ENCODE peak calls at places on chromosomes 5 and 9, in five cellular contexts. L, Q, D, A and M are unnamed samples.

GRCh38 chr5:75138674-75139073 is 86.3 kb upstream of the GCNT4 start:
- DNase-seq in Q (no peak), D (no peak), A (no peak), L (no peak), M (no peak)

GRCh38 chr5:150217874-150218692 is 28.2 kb downstream of the SLC6A7 start:
- DNase-seq in Q (peak; percentile 7), A (peak; percentile 80), L (peak; percentile 80), D (peak; percentile 80), M (peak; percentile 86)

GRCh38 chr5:115962565-115963402 is 509 bp downstream of the LVRN start:
- DNase-seq in A (no peak), Q (no peak), D (no peak), L (no peak), M (no peak)

GRCh38 chr5:3818612-3819011 is 223.0 kb downstream of the IRX1 start:
- DNase-seq in D (no peak), L (no peak), A (no peak), Q (no peak), M (no peak)

GRCh38 chr9:93673844-93674334 is 97.5 kb downstream of the PHF2 start:
- DNase-seq in D (no peak), A (no peak), L (no peak), Q (no peak), M (no peak)

GRCh38 chr5:106797996-106798395 is 872.7 kb downstream of the EFNA5 start:
- DNase-seq in D (no peak), Q (no peak), L (no peak), A (no peak), M (no peak)

GRCh38 chr5:72187388-72188070 is 80.3 kb downstream of the MAP1B start:
- DNase-seq in L (no peak), A (no peak), D (no peak), Q (no peak), M (no peak)

GRCh38 chr9:128321879-128322341 is 337 bp downstream of the TRUB2 start:
- DNase-seq in D (no peak), L (no peak), Q (no peak), A (no peak), M (no peak)

GRCh38 chr5:81315336-81315735 is 13.9 kb downstream of the ZCCHC9 start:
- DNase-seq in D (peak; percentile 18), Q (no peak), A (no peak), L (no peak), M (no peak)

GRCh38 chr9:109507421-109507838 is 9.3 kb upstream of the PTPN3 start:
- DNase-seq in L (no peak), A (no peak), Q (no peak), D (peak; percentile 77), M (peak; percentile 55)

GRCh38 chr5:180352116-180352975 is 790 bp downstream of the GFPT2 start:
- DNase-seq in L (no peak), Q (no peak), A (no peak), D (no peak), M (peak; percentile 42)

GRCh38 chr5:151904921-151905320 is 19.7 kb downstream of the GLRA1 start:
- DNase-seq in A (no peak), D (peak; percentile 43), Q (no peak), L (no peak), M (no peak)

GRCh38 chr5:99379187-99379586 is 450.4 kb upstream of the CHD1 start:
- DNase-seq in L (no peak), D (no peak), A (no peak), Q (no peak), M (no peak)

GRCh38 chr9:94443039-94443722 is 111.7 kb upstream of the PCAT7 start:
- DNase-seq in A (no peak), L (no peak), D (no peak), Q (no peak), M (no peak)

GRCh38 chr9:134215709-134216448 is 51.5 kb upstream of the RNU6ATAC start:
- DNase-seq in A (no peak), Q (peak; percentile 23), L (no peak), D (peak; percentile 55), M (no peak)

GRCh38 chr9:120619751-120620655 is 40.0 kb upstream of the CDK5RAP2 start:
- DNase-seq in A (peak; percentile 67), Q (no peak), D (peak; percentile 77), L (peak; percentile 62), M (peak; percentile 76)

GRCh38 chr5:10295619-10296326 is 11.9 kb downstream of the CMBL start:
- DNase-seq in L (no peak), Q (no peak), A (no peak), D (peak; percentile 21), M (no peak)

GRCh38 chr5:165370772-165371171 is 1865.4 kb downstream of the MAT2B start:
- DNase-seq in D (peak; percentile 16), Q (no peak), L (no peak), A (no peak), M (no peak)

GRCh38 chr9:37452611-37453010 is 12.6 kb downstream of the ZBTB5 start:
- DNase-seq in Q (no peak), L (no peak), D (no peak), A (no peak), M (no peak)